ENCODE peak calls at places on chromosome 5, in six cellular contexts. One of them, this sample, is unnamed.

GRCh38 chr5:121025671-121026070 is 561.6 kb downstream of the PRR16 start:
- DNase-seq in GM12891: no peak
- DNase-seq in GM12878: no peak
- DNase-seq in H1: no peak
- DNase-seq in K562: no peak
- DNase-seq in HepG2: no peak
- DNase-seq in this sample: no peak

GRCh38 chr5:154401355-154401754 is 44.4 kb upstream of the SAP30L start:
- DNase-seq in GM12891: no peak
- DNase-seq in GM12878: no peak
- DNase-seq in H1: no peak
- DNase-seq in K562: no peak
- DNase-seq in HepG2: no peak
- DNase-seq in this sample: no peak

GRCh38 chr5:60334281-60334713 is 365.7 kb downstream of the DEPDC1B start:
- DNase-seq in GM12891: no peak
- DNase-seq in GM12878: no peak
- DNase-seq in H1: no peak
- DNase-seq in K562: no peak
- DNase-seq in HepG2: peak
- DNase-seq in this sample: no peak

GRCh38 chr5:137220523-137220927 is 278.6 kb downstream of the SPOCK1 start:
- DNase-seq in GM12891: peak
- DNase-seq in GM12878: no peak
- DNase-seq in H1: peak
- DNase-seq in K562: peak
- DNase-seq in HepG2: peak
- DNase-seq in this sample: peak

GRCh38 chr5:130955041-130955440 is 210.0 kb downstream of the HINT1 start:
- DNase-seq in GM12891: no peak
- DNase-seq in GM12878: no peak
- DNase-seq in H1: no peak
- DNase-seq in K562: no peak
- DNase-seq in HepG2: no peak
- DNase-seq in this sample: no peak

GRCh38 chr5:152271420-152271819 is 133.7 kb downstream of the NMUR2 start:
- DNase-seq in GM12891: no peak
- DNase-seq in GM12878: peak
- DNase-seq in H1: no peak
- DNase-seq in K562: no peak
- DNase-seq in HepG2: peak
- DNase-seq in this sample: no peak

GRCh38 chr5:124289641-124290201 is 456.7 kb downstream of the ZNF608 start:
- DNase-seq in GM12891: no peak
- DNase-seq in GM12878: no peak
- DNase-seq in H1: peak
- DNase-seq in K562: no peak
- DNase-seq in HepG2: peak
- DNase-seq in this sample: no peak

GRCh38 chr5:141812512-141812911 is 65.7 kb downstream of the PCDH1 start:
- DNase-seq in GM12891: no peak
- DNase-seq in GM12878: no peak
- DNase-seq in H1: no peak
- DNase-seq in K562: no peak
- DNase-seq in HepG2: no peak
- DNase-seq in this sample: no peak

GRCh38 chr5:169631360-169631759 is 5.7 kb upstream of the DOCK2 start:
- DNase-seq in GM12891: no peak
- DNase-seq in GM12878: no peak
- DNase-seq in H1: no peak
- DNase-seq in K562: no peak
- DNase-seq in HepG2: no peak
- DNase-seq in this sample: no peak

GRCh38 chr5:123203105-123203794 is 114.2 kb downstream of the PRDM6 start:
- DNase-seq in GM12891: no peak
- DNase-seq in GM12878: no peak
- DNase-seq in H1: no peak
- DNase-seq in K562: no peak
- DNase-seq in HepG2: no peak
- DNase-seq in this sample: no peak

GRCh38 chr5:137182576-137182975 is 316.6 kb downstream of the SPOCK1 start:
- DNase-seq in GM12891: no peak
- DNase-seq in GM12878: no peak
- DNase-seq in H1: no peak
- DNase-seq in K562: no peak
- DNase-seq in HepG2: no peak
- DNase-seq in this sample: no peak

GRCh38 chr5:57862471-57863282 is 380.1 kb upstream of the ACTBL2 start:
- DNase-seq in GM12891: no peak
- DNase-seq in GM12878: no peak
- DNase-seq in H1: no peak
- DNase-seq in K562: no peak
- DNase-seq in HepG2: no peak
- DNase-seq in this sample: no peak

DNA sequence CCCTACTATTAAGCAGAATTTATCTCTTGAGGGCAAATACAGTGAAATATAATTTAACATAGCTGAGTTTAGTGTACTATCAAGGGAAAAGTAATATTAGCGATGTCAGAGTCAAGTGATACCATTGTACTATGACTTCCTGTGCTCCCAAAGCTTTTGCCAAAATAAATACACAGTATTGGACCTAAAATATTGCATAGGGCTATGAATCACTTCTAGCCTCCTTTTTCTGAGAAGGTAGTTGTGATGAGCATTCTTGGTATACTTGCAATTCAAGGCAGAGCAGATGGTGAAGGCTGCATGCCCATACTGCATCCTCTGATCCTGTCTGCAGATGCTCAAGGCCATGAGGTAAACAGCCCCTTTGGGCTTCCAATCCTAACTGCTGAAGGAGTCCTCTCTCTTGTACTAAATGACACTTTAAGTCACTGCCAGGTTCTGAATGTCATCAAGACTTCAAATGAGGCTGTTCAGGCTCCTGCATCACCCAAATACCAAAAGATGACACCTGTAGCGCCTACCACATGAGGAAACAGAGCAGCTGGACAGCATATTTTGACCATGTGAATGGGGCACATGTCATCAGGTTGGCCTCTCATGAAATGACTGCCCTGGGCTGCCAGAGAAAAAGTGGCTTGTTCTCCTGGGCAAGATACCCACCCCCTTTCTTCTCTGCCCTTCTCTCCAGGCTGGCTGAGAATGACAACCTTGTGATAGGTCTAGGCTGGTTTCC is 29.7 kb upstream of the PPP2CA start:
- DNase-seq in GM12891: no peak
- DNase-seq in GM12878: no peak
- DNase-seq in H1: no peak
- DNase-seq in K562: no peak
- DNase-seq in HepG2: no peak
- DNase-seq in this sample: no peak
- TF ChIP-seq TAF1 in GM12891: no peak
- TF ChIP-seq TAF1 in GM12878: no peak
- TF ChIP-seq TAF1 in H1: no peak
- TF ChIP-seq TAF1 in K562: no peak
- TF ChIP-seq TAF1 in HepG2: no peak
- TF ChIP-seq TAF1 in this sample: no peak

GRCh38 chr5:177024559-177024958 is 2.1 kb downstream of the ZNF346 start:
- DNase-seq in GM12891: no peak
- DNase-seq in GM12878: no peak
- DNase-seq in H1: no peak
- DNase-seq in K562: no peak
- DNase-seq in HepG2: no peak
- DNase-seq in this sample: no peak

GRCh38 chr5:177023247-177023703 is 779 bp downstream of the ZNF346 start:
- DNase-seq in GM12891: no peak
- DNase-seq in GM12878: no peak
- DNase-seq in H1: no peak
- DNase-seq in K562: peak
- DNase-seq in HepG2: peak
- DNase-seq in this sample: peak

GRCh38 chr5:177020033-177020432 is 2.5 kb upstream of the ZNF346 start:
- DNase-seq in GM12891: no peak
- DNase-seq in GM12878: no peak
- DNase-seq in H1: no peak
- DNase-seq in K562: no peak
- DNase-seq in HepG2: no peak
- DNase-seq in this sample: no peak

GRCh38 chr5:177025139-177025538 is 2.6 kb downstream of the ZNF346 start:
- DNase-seq in GM12891: no peak
- DNase-seq in GM12878: no peak
- DNase-seq in H1: no peak
- DNase-seq in K562: peak
- DNase-seq in HepG2: no peak
- DNase-seq in this sample: no peak

DNA sequence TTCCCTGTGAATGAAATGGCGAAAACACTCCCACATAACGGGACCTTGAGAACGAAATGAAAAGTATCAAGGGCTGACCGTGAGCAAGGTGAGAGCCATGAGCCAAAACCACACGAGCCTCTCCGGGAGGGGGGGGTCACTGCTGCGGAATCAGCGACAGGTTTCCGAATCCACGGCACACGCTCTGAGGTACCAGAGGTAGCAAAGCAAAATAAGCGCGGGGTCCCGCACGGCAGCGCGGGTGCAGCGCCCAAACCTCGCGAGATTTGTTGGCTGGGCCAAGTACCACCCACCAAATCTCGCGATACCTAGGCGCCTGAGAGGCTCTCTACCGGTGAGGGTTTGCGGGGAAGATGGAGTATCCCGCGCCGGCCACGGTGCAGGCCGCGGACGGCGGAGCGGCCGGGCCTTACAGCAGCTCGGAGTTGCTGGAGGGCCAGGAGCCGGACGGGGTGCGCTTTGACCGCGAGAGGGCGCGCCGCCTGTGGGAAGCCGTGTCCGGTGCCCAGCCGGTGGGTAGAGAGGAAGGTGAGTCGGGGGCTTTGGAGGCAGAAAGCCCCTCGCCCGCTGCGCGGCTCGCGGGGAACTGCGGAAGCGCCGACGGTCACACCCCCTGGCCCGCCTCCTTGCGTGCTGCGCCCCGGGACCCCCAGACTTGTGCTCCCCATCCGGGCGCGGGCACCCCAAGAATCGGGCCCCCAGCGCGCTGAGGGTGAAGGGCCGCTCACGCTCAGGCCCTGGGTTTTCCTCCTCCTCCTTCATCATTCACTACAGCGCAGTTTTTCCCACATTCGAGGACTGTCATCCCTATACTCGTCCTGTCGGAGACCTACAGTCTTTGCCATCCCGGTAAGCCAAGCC is at the start of gene ZNF346:
- DNase-seq in GM12891: peak
- DNase-seq in GM12878: peak
- DNase-seq in H1: peak
- DNase-seq in K562: peak
- DNase-seq in HepG2: peak
- DNase-seq in this sample: peak
- TF ChIP-seq POLR2A in GM12891: peak
- TF ChIP-seq POLR2A in GM12878: peak
- TF ChIP-seq POLR2A in H1: peak
- TF ChIP-seq POLR2A in K562: peak
- TF ChIP-seq POLR2A in HepG2: peak
- TF ChIP-seq POLR2A in this sample: peak

GRCh38 chr5:1052641-1053390 is 44.2 kb downstream of the NKD2 start:
- DNase-seq in GM12891: no peak
- DNase-seq in GM12878: no peak
- DNase-seq in H1: no peak
- DNase-seq in K562: peak
- DNase-seq in HepG2: no peak
- DNase-seq in this sample: no peak
- TF ChIP-seq POLR2AphosphoS5 in GM12891: no peak
- TF ChIP-seq POLR2AphosphoS5 in GM12878: no peak
- TF ChIP-seq POLR2AphosphoS5 in H1: no peak
- TF ChIP-seq POLR2AphosphoS5 in K562: no peak
- TF ChIP-seq POLR2AphosphoS5 in HepG2: no peak
- TF ChIP-seq POLR2AphosphoS5 in this sample: no peak

GRCh38 chr5:175162036-175162435 is 281.9 kb downstream of the DRD1 start:
- DNase-seq in GM12891: no peak
- DNase-seq in GM12878: no peak
- DNase-seq in H1: no peak
- DNase-seq in K562: no peak
- DNase-seq in HepG2: no peak
- DNase-seq in this sample: no peak
- TF ChIP-seq TAF1 in GM12891: no peak
- TF ChIP-seq TAF1 in GM12878: no peak
- TF ChIP-seq TAF1 in H1: no peak
- TF ChIP-seq TAF1 in K562: no peak
- TF ChIP-seq TAF1 in HepG2: no peak
- TF ChIP-seq TAF1 in this sample: no peak

GRCh38 chr5:62100201-62100600 is 205.8 kb upstream of the KIF2A start:
- DNase-seq in GM12891: no peak
- DNase-seq in GM12878: no peak
- DNase-seq in H1: no peak
- DNase-seq in K562: no peak
- DNase-seq in HepG2: no peak
- DNase-seq in this sample: no peak

GRCh38 chr5:62093981-62094380 is 212.0 kb upstream of the KIF2A start:
- DNase-seq in GM12891: no peak
- DNase-seq in GM12878: no peak
- DNase-seq in H1: no peak
- DNase-seq in K562: peak
- DNase-seq in HepG2: no peak
- DNase-seq in this sample: no peak

GRCh38 chr5:62093411-62093810 is 212.6 kb upstream of the KIF2A start:
- DNase-seq in GM12891: no peak
- DNase-seq in GM12878: no peak
- DNase-seq in H1: no peak
- DNase-seq in K562: no peak
- DNase-seq in HepG2: no peak
- DNase-seq in this sample: no peak

DNA sequence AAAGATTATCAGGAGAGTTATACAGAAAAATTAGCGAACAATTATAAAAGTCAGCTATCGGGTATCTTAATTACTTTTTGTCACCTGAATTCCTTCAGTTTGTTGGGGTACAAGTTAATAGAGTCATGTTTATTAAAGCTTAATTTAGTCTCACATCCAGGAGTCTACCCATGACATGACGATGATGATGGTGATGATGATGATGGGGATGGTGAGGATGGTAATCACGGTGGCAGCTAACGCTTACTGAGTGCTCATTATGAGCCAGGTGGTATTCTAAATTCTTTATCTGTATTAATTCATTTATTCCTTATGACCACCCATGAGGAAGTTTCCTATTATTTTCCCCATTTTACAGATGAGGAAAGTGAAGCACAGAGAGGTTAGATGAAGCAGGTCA is 208.6 kb upstream of the KIF2A start:
- DNase-seq in GM12891: no peak
- DNase-seq in GM12878: no peak
- DNase-seq in H1: no peak
- DNase-seq in K562: no peak
- DNase-seq in HepG2: no peak
- DNase-seq in this sample: no peak
- TF ChIP-seq POLR2A in GM12891: no peak
- TF ChIP-seq POLR2A in GM12878: no peak
- TF ChIP-seq POLR2A in H1: no peak
- TF ChIP-seq POLR2A in K562: no peak
- TF ChIP-seq POLR2A in HepG2: no peak
- TF ChIP-seq POLR2A in this sample: no peak

This sample was measured in GM12892.